ENCODE peak calls at places on chromosomes 4 and X, in four cellular contexts. X is GM23248, C is HCT116, Z is GM23338. P is an unnamed sample. For H3K9me2, the result is how much of the 10 kb centered on the place peaks cover.

GRCh38 chrX:100600340-100600739 is 15.6 kb downstream of the TNMD start:
- DNase-seq in X (no peak), C (no peak), Z (no peak), P (no peak)

GRCh38 chr4:122548452-122548851 is 72.4 kb downstream of the IL21 start:
- DNase-seq in C (no peak), Z (no peak), X (no peak), P (no peak)

GRCh38 chr4:80619070-80619674 is 283.6 kb downstream of the CFAP299 start:
- DNase-seq in Z (peak), C (peak), X (peak), P (peak)

GRCh38 chr4:137823007-137823406 is 290.7 kb upstream of the PCDH18 start:
- DNase-seq in C (no peak), X (no peak), Z (no peak), P (no peak)

GRCh38 chrX:135295944-135296305 is 13.4 kb upstream of the ETDC start:
- DNase-seq in X (no peak), Z (no peak), C (no peak), P (no peak)

GRCh38 chr4:147194107-147194506 is 248.4 kb upstream of the TTC29 start:
- DNase-seq in X (no peak), Z (no peak), C (no peak), P (no peak)

GRCh38 chrX:150477364-150477763 is 91.1 kb upstream of the MTM1 start:
- DNase-seq in C (no peak), Z (no peak), X (no peak), P (no peak)

GRCh38 chr4:9936128-9936644 is 85.1 kb downstream of the SLC2A9 start:
- DNase-seq in X (no peak), Z (no peak), C (no peak), P (no peak)

GRCh38 chr4:157824006-157824405 is 348.8 kb downstream of the GASK1B start:
- DNase-seq in Z (no peak), X (no peak), C (no peak), P (no peak)

GRCh38 chr4:17469931-17470674 is 41.8 kb downstream of the QDPR start:
- DNase-seq in X (no peak), Z (no peak), C (no peak), P (no peak)

GRCh38 chr4:97819314-97819713 is 324.0 kb downstream of the STPG2 start:
- DNase-seq in C (no peak), Z (no peak), X (no peak), P (no peak)

GRCh38 chr4:185902654-185903053 is 90.7 kb upstream of the SORBS2 start:
- DNase-seq in C (no peak), X (peak), Z (no peak), P (no peak)

GRCh38 chrX:67917412-67918010 is 373.7 kb downstream of the AR start:
- DNase-seq in Z (no peak), X (no peak), C (no peak), P (no peak)

GRCh38 chr4:136562842-136563241 is 969.5 kb downstream of the PCDH18 start:
- DNase-seq in C (no peak), Z (peak), X (peak), P (no peak)

GRCh38 chr4:100555791-100556190 is 38.0 kb upstream of the EMCN start:
- DNase-seq in Z (no peak), C (no peak), X (peak), P (no peak)

GRCh38 chrX:105564536-105564935 is 257.8 kb upstream of the NRK start:
- DNase-seq in X (no peak), Z (no peak), C (no peak), P (no peak)

GRCh38 chrX:8404443-8404842 is 60.2 kb upstream of the VCX3B start:
- DNase-seq in C (no peak), Z (no peak), X (no peak), P (no peak)

GRCh38 chr4:84892950-84893349 is 73.5 kb downstream of the WDFY3 start:
- DNase-seq in C (no peak), X (no peak), Z (peak), P (no peak)

GRCh38 chr4:80990851-80991250 is 39.7 kb upstream of the BMP3 start:
- DNase-seq in Z (peak), C (no peak), X (no peak), P (peak)

GRCh38 chr4:137640156-137640837 is 108.0 kb upstream of the PCDH18 start:
- DNase-seq in Z (no peak), X (no peak), C (no peak), P (no peak)

GRCh38 chr4:126441173-126441810 is 1126.5 kb downstream of the FAT4 start:
- DNase-seq in C (no peak), X (peak), Z (no peak), P (no peak)

GRCh38 chr4:57078685-57079521 is 31.3 kb downstream of the IGFBP7 start:
- DNase-seq in Z (peak), C (no peak), X (no peak), P (no peak)

GRCh38 chrX:727738-728621 is 97.4 kb downstream of the SHOX start:
- DNase-seq in X (peak), Z (peak), C (peak), P (no peak)

GRCh38 chr4:129364747-129365452 is 268.9 kb downstream of the C4orf33 start:
- DNase-seq in X (no peak), Z (peak), C (no peak), P (no peak)

GRCh38 chr4:53886090-53886489 is 178.3 kb downstream of the CHIC2 start:
- DNase-seq in C (no peak), Z (no peak), X (no peak), P (no peak)

GRCh38 chr4:129355529-129355928 is 259.6 kb downstream of the C4orf33 start:
- DNase-seq in C (no peak), Z (no peak), X (peak), P (no peak)

GRCh38 chrX:73943572-73943899 is 360.4 kb upstream of the ZCCHC13 start:
- DNase-seq in X (peak), C (no peak), Z (no peak), P (no peak)

GRCh38 chrX:39782276-39782675 is 315.5 kb downstream of the BCOR start:
- DNase-seq in C (no peak), Z (peak), X (no peak), P (no peak)

GRCh38 chr4:73713650-73714049 is 26.7 kb upstream of the CXCL8 start:
- DNase-seq in C (no peak), X (no peak), Z (no peak), P (no peak)

GRCh38 chr4:174865418-174865985 is 36.5 kb upstream of the GLRA3 start:
- DNase-seq in Z (no peak), C (no peak), X (no peak), P (no peak)

GRCh38 chrX:2894885-2895292 is 34.2 kb downstream of the ARSD start:
- DNase-seq in C (no peak), Z (no peak), X (no peak), P (no peak)

GRCh38 chr4:2295535-2296442 is 33.9 kb upstream of the MXD4 start:
- DNase-seq in C (no peak), Z (peak), X (no peak), P (no peak)

GRCh38 chr4:113627321-113627720 is 134.2 kb downstream of the CAMK2D start:
- DNase-seq in Z (no peak), X (no peak), C (no peak), P (no peak)

GRCh38 chr4:33060873-33061542 is 2340.8 kb downstream of the PCDH7 start:
- DNase-seq in C (peak), Z (peak), X (peak), P (peak)

GRCh38 chr4:54661156-54661555 is 3.4 kb downstream of the KIT start:
- DNase-seq in X (peak), Z (no peak), C (no peak), P (no peak)

GRCh38 chr4:167100120-167100519 is 134.2 kb downstream of the SPOCK3 start:
- DNase-seq in X (peak), C (no peak), Z (peak), P (no peak)

GRCh38 chr4:7347981-7348380 is 86.7 kb downstream of the PSAPL1 start:
- DNase-seq in X (peak), C (no peak), Z (no peak), P (no peak)

GRCh38 chrX:84634201-84634782 is 132.0 kb upstream of the HDX start:
- DNase-seq in C (no peak), X (no peak), Z (no peak), P (no peak)

GRCh38 chr4:175776217-175776616 is 35.8 kb downstream of the GPM6A start:
- DNase-seq in X (no peak), Z (peak), C (no peak), P (no peak)

GRCh38 chr4:176063718-176064117 is 1.9 kb upstream of the WDR17 start:
- DNase-seq in X (no peak), C (no peak), Z (no peak), P (no peak)

DNA sequence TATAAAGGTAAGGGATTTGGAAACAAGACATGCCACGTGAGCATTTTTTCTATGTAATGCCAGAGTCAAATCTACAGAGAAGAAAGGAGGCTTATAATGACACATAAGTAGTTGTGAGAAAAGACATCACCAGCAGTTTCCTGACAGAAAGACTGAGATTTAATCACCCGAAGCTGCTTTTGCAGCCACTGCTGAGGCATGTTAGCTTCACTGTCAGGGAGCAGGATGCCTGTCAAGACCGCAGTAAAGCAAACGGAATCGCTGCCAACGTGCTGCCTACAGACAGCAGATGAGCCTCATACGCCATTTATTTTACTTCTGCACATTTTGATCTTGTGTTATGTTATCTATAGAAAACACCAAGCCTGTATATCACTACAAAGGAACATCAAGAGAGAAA is 68.7 kb upstream of the NDST3 start:
- DNase-seq in C (no peak), X (no peak), Z (no peak), P (no peak)
- H2AFZ ChIP-seq in C (no peak), X (no peak), Z (no peak), P (no peak)

DNA sequence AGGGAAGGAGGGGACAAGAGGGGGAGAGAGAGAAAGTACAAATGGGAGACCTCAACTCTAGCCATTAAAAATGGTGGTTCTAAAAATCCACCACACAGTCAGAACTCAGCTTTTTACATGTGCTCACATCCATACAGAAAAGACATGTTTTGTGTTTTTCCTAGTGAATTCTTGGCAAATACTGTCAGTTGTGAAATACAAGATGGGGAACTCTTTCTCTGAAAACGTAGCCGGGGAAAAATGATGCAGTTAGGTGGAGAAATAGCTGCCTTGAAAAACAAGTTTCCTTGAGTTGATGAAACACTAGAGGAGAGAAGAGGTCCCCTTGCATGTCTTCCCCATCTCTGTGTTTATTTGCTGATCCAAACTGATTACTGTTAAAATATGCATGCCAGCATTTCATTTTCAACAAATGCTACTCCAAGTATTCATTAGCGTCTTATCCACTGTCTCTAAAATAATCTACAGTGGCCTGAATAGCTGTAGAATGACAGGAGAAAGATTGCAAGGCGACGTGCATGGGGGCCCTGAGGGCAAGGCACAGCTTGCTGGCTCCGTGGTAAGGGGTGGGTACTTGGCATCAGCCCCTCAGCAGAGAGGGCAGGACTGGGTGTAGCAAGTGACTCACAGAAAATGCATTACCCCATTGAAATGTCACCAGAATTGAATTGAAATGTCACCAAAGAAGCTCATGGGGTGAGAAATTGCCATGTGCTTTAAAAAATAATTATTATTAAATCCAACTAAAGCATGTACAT is 48.1 kb upstream of the TBL1X start:
- DNase-seq in X (peak), Z (no peak), C (no peak), P (no peak)
- H3K27ac ChIP-seq in X (peak), Z (no peak), C (no peak), P (no peak)

DNA sequence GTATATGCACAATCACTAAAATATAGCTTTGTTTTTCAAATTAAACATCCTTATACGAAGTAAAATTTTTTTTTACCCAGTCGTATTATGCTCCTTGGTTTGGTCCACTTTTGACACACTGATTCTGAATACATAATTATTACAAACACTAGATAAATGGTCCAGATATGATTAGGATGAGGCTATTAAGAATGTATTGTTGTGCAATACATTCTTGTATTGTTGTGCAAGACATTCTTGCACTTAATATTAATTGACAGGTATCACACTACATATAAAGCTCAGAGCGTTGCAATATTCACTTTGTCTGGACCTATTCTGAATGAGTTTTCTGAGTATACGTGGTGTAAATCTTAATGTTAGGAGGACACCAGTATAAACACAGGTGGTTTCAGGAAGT is 464.0 kb downstream of the CFAP47 start:
- DNase-seq in X (no peak), Z (no peak), C (no peak), P (no peak)
- H3K9me2 ChIP-seq in X (under half), Z (under half), C (under half), P (under half)

GRCh38 chr4:118991686-118992085 is 103.0 kb downstream of the SYNPO2 start:
- DNase-seq in C (no peak), X (no peak), Z (no peak), P (no peak)

GRCh38 chr4:118993329-118993728 is 104.7 kb downstream of the SYNPO2 start:
- DNase-seq in C (no peak), X (no peak), Z (no peak), P (no peak)

GRCh38 chr4:118992149-118992548 is 103.5 kb downstream of the SYNPO2 start:
- DNase-seq in X (no peak), C (no peak), Z (no peak), P (no peak)

GRCh38 chr4:118995693-118996391 is 107.2 kb downstream of the SYNPO2 start:
- DNase-seq in C (no peak), X (no peak), Z (no peak), P (no peak)

DNA sequence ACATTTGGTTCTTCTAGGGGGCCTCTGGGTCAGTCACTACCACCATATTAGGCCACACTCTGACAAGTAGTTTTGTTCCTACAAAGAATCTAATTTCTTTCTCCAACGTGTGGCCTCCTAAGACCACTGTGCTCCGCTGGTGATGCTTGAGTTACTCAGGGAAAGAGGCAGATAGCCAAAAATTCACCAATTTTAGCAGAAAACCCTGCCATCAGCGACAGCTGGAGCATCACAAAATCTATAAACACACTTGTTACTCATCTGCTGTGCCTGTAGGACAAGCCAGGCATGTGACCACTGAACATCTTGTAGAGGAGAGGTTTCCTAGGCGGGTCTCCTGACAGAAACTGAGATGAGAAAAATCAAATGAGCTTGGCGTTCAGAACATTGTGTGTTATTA is 105.4 kb downstream of the SYNPO2 start:
- DNase-seq in Z (no peak), C (no peak), X (no peak), P (no peak)
- H2AFZ ChIP-seq in Z (no peak), C (no peak), X (no peak), P (no peak)

GRCh38 chr4:86450861-86451260 is 91.0 kb upstream of the MAPK10 start:
- DNase-seq in C (no peak), X (no peak), Z (peak), P (no peak)

GRCh38 chr4:86450189-86450588 is 90.3 kb upstream of the MAPK10 start:
- DNase-seq in X (no peak), C (no peak), Z (no peak), P (no peak)

GRCh38 chr4:86452323-86452995 is 92.6 kb upstream of the MAPK10 start:
- DNase-seq in X (no peak), C (no peak), Z (no peak), P (no peak)

GRCh38 chr4:86451560-86452322 is 91.9 kb upstream of the MAPK10 start:
- DNase-seq in Z (peak), C (no peak), X (peak), P (no peak)

DNA sequence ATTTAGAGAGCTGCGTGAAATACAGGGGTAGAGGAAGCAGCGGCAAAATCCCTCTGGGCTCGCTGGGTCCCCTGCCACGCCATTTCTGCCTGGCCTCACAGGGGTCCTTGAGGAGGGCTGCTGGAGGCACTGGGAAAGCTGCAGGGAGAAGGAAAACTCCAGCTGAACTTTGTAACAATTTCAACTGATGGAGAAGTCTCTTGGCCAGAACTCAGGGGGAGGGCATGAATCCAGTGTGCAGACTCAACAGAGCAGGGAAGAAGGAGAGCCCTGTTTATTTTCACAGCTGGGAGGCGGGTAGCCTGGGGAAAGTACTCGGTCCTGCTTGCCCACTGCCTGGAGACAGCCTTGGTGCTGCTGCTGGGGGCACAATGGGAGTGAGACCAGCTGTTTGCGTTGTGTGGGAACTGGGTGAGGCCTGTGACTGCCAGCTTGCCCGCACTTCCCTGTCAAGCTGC is 93.2 kb upstream of the MAPK10 start:
- DNase-seq in X (no peak), C (no peak), Z (no peak), P (no peak)
- H3K27ac ChIP-seq in X (no peak), C (no peak), Z (no peak), P (no peak)

GRCh38 chr4:52096048-52096447 is 44.9 kb downstream of the SPATA18 start:
- DNase-seq in Z (no peak), X (peak), C (no peak), P (no peak)
- H3K9me2 ChIP-seq in Z (under half), X (under half), C (under half), P (under half)

DNA sequence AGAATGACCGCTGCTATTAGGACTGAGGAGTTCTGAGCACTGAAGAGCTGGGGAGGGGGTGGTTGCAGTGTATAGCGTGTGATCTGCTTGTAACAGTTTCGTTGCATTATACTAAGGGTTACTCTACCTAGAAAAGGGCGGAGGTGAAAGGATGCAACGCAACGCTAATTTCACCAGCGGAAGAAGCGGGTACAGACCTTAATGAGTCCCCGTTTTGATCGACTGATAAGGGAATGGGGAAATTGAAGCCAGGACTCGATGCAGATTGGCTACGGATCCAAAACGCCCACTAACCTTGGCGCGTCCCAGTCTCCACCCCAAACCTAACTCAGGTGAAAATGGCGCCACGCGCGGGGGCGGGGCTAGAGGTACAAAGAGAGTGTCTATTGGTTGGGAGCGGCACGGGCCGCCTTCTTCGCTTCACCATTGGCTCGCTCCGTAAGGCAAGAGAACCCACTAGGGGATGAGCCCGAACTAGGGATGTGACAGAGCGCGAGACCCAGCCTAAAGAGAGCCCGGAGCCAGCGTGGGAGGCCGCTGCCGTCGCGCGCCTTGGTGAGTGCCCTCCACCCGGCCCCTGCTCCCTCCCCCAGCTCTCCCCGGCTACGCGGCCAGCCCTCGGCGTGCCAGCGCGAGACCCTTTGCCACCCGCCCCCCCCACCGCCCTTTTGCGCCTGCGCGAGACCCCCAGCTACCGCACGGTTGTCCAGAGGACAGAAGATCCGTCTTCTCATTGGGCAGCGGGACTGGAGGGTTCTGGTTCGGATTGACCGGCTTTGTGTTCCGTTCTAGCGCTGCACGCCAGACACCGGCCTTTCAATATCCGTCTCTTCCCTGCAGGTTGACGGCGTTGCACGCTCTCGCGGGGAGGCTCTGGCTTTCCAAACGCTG is at the start of gene EBP:
- DNase-seq in C (peak), X (peak), Z (peak), P (peak)
- H2AFZ ChIP-seq in C (no peak), X (peak), Z (no peak), P (peak)

GRCh38 chr4:28799696-28800095 is 1920.5 kb upstream of the PCDH7 start:
- DNase-seq in Z (no peak), X (no peak), C (no peak), P (no peak)
- H3K27ac ChIP-seq in Z (no peak), X (no peak), C (no peak), P (no peak)